ENCODE peak calls at places on chromosomes 7 and 10, in eight cellular contexts. T is astrocyte of the spinal cord; P is T-helper 1 cell; X is NCI-H1694; D is stimulated activated CD4-positive, alpha-beta T cell treated with anti-CD3 and anti-CD28 coated beads, Interleukin-4, amount 100 ng/mL, for 48 hours; S is thoracic aorta; H is Caco-2; L is iris pigment epithelial cell. V is an unnamed sample.

GRCh38 chr7:123994449-123994848 is 38.4 kb downstream of the TMEM229A start:
- DNase-seq in T (no peak), P (no peak), X (no peak), D (no peak), S (no peak), H (no peak), L (no peak), V (no peak)

GRCh38 chr10:25651534-25651933 is 282.5 kb upstream of the MYO3A start:
- DNase-seq in T (no peak), P (no peak), X (no peak), D (no peak), S (no peak), H (no peak), L (no peak), V (no peak)

GRCh38 chr10:125117941-125118630 is 42.3 kb downstream of the CTBP2 start:
- DNase-seq in T (peak), P (no peak), X (no peak), D (no peak), S (no peak), H (no peak), L (no peak), V (no peak)

GRCh38 chr10:95133016-95133752 is 60.9 kb upstream of the ACSM6 start:
- DNase-seq in T (peak), P (peak), X (peak), D (peak), S (peak), H (peak), L (peak), V (peak)

GRCh38 chr10:48890904-48891839 is 48.5 kb downstream of the LRRC18 start:
- DNase-seq in T (no peak), P (no peak), X (no peak), D (no peak), S (no peak), H (no peak), L (peak), V (no peak)

GRCh38 chr10:69929575-69929974 is 123.1 kb upstream of the MACROH2A2 start:
- DNase-seq in T (no peak), P (no peak), X (peak), D (no peak), S (no peak), H (no peak), L (no peak), V (no peak)

GRCh38 chr7:105830405-105831218 is 45.8 kb downstream of the ATXN7L1 start:
- DNase-seq in T (peak), P (no peak), X (no peak), D (no peak), S (no peak), H (no peak), L (peak), V (peak)

GRCh38 chr10:124359336-124359832 is 59.3 kb downstream of the OAT start:
- DNase-seq in T (no peak), P (no peak), X (no peak), D (no peak), S (no peak), H (no peak), L (no peak), V (no peak)

GRCh38 chr10:96257944-96258343 is 13.4 kb downstream of the BLNK start:
- DNase-seq in T (no peak), P (no peak), X (no peak), D (no peak), S (peak), H (no peak), L (no peak), V (no peak)

GRCh38 chr7:112337892-112338291 is 112.4 kb upstream of the IFRD1 start:
- DNase-seq in T (no peak), P (no peak), X (no peak), D (no peak), S (no peak), H (no peak), L (no peak), V (no peak)

GRCh38 chr7:131131746-131132431 is 195.8 kb upstream of the MKLN1 start:
- DNase-seq in T (no peak), P (no peak), X (no peak), D (no peak), S (no peak), H (no peak), L (no peak), V (no peak)

GRCh38 chr10:3237055-3237454 is 64.5 kb upstream of the PITRM1 start:
- DNase-seq in T (no peak), P (no peak), X (no peak), D (no peak), S (no peak), H (no peak), L (no peak), V (no peak)

GRCh38 chr7:87851242-87851641 is 24.9 kb downstream of the SLC25A40 start:
- DNase-seq in T (peak), P (no peak), X (no peak), D (no peak), S (no peak), H (no peak), L (peak), V (no peak)

GRCh38 chr7:151880688-151881087 is 3.8 kb upstream of the PRKAG2 start:
- DNase-seq in T (no peak), P (no peak), X (no peak), D (no peak), S (no peak), H (no peak), L (no peak), V (no peak)

GRCh38 chr7:33336820-33337219 is 207.5 kb downstream of the BBS9 start:
- DNase-seq in T (no peak), P (no peak), X (no peak), D (no peak), S (no peak), H (no peak), L (no peak), V (no peak)

GRCh38 chr7:139960158-139960557 is 102.6 kb downstream of the PARP12 start:
- DNase-seq in T (peak), P (no peak), X (no peak), D (no peak), S (no peak), H (no peak), L (peak), V (no peak)

GRCh38 chr10:67665491-67665890 is 30.5 kb downstream of the CTNNA3 start:
- DNase-seq in T (no peak), P (peak), X (no peak), D (no peak), S (no peak), H (no peak), L (peak), V (no peak)

GRCh38 chr7:74283858-74284447 is 5.3 kb upstream of the CLIP2 start:
- DNase-seq in T (no peak), P (no peak), X (no peak), D (no peak), S (no peak), H (no peak), L (no peak), V (no peak)

GRCh38 chr7:65975814-65976445 is 6.1 kb downstream of the GUSB start:
- DNase-seq in T (no peak), P (no peak), X (no peak), D (no peak), S (no peak), H (no peak), L (no peak), V (no peak)

V was measured in LoVo.